ENCODE peak calls at places on chromosomes 11 and 22, in seven cellular contexts. X is gastrocnemius medialis, L is dorsolateral prefrontal cortex, H is fibroblast of lung, O is tibial nerve, M is heart left ventricle, J is HFFc6. Z is an unnamed sample.

GRCh38 chr11:92627615-92628201 is 341.7 kb upstream of the MTNR1B start:
- DNase-seq in X (no peak), L (no peak), H (no peak), O (no peak), M (no peak), J (peak), Z (no peak)

GRCh38 chr11:118081241-118081958 is 4.5 kb downstream of the TMPRSS4 start:
- DNase-seq in X (no peak), L (no peak), H (peak), O (no peak), M (no peak), J (no peak), Z (no peak)

GRCh38 chr22:47591016-47591415 is 828.6 kb downstream of the TBC1D22A start:
- DNase-seq in X (no peak), L (no peak), H (no peak), O (no peak), M (no peak), J (no peak), Z (no peak)

GRCh38 chr11:12088047-12088481 is 22.3 kb upstream of the MICAL2 start:
- DNase-seq in X (no peak), L (peak), H (peak), O (no peak), M (peak), J (peak), Z (no peak)

GRCh38 chr11:34345012-34345804 is 12.6 kb downstream of the ABTB2 start:
- DNase-seq in X (peak), L (no peak), H (peak), O (peak), M (peak), J (peak), Z (no peak)

GRCh38 chr11:111604392-111605009 is 2.3 kb downstream of the SIK2 start:
- DNase-seq in X (no peak), L (no peak), H (peak), O (peak), M (no peak), J (peak), Z (no peak)

GRCh38 chr22:43273902-43274484 is 69.2 kb downstream of the SCUBE1 start:
- DNase-seq in X (no peak), L (peak), H (peak), O (no peak), M (no peak), J (peak), Z (no peak)

GRCh38 chr11:4569075-4569474 is 12.5 kb upstream of the OR52I2 start:
- DNase-seq in X (no peak), L (no peak), H (no peak), O (no peak), M (no peak), J (no peak), Z (no peak)

GRCh38 chr11:76772783-76773106 is 10.4 kb upstream of the TSKU start:
- DNase-seq in X (no peak), L (no peak), H (no peak), O (no peak), M (no peak), J (no peak), Z (no peak)

GRCh38 chr22:40153186-40153585 is 24.5 kb upstream of the TNRC6B start:
- DNase-seq in X (no peak), L (no peak), H (no peak), O (no peak), M (no peak), J (no peak), Z (no peak)

GRCh38 chr22:40153705-40154104 is 24.0 kb upstream of the TNRC6B start:
- DNase-seq in X (no peak), L (no peak), H (no peak), O (no peak), M (no peak), J (no peak), Z (no peak)

GRCh38 chr22:40161182-40161581 is 16.5 kb upstream of the TNRC6B start:
- DNase-seq in X (no peak), L (no peak), H (no peak), O (no peak), M (no peak), J (no peak), Z (no peak)

GRCh38 chr22:40157546-40157945 is 20.2 kb upstream of the TNRC6B start:
- DNase-seq in X (no peak), L (no peak), H (no peak), O (no peak), M (no peak), J (no peak), Z (no peak)

DNA sequence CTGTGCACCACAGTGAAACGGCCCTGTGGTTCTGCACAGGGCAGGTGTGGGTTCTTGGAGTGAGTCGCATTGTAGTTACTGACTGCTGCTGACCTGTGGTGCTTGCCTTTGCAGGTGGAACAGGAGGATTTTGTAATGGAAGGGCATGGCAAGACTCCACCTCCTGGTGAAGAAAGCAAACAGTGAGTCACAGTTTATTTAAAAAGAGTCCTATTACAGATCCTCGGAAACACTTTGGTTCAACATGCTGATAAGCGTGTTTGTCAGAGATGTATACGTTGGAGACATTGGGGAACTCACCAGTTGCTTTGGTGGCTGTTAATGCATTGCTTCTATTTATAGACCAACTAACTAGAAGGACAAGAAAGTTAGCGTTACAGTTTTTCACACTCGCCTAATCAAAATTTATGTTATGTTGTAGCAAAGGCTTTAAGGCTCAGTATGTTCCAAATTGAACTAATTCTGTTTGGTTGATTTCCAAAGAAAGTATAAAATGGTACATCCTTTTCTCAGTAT is 21.7 kb upstream of the TNRC6B start:
- DNase-seq in X (peak), L (no peak), H (peak), O (no peak), M (no peak), J (peak), Z (no peak)
- TF ChIP-seq CTCF in X (peak), L (no peak), H (peak), O (no peak), M (no peak), J (peak), Z (no peak)

GRCh38 chr11:2990617-2991476 is 1.3 kb downstream of the NAP1L4 start:
- DNase-seq in X (no peak), L (no peak), H (no peak), O (no peak), M (no peak), J (no peak), Z (no peak)

GRCh38 chr11:2989551-2989950 is 2.6 kb downstream of the NAP1L4 start:
- DNase-seq in X (no peak), L (no peak), H (no peak), O (no peak), M (no peak), J (no peak), Z (no peak)

GRCh38 chr11:2988996-2989395 is 3.1 kb downstream of the NAP1L4 start:
- DNase-seq in X (no peak), L (no peak), H (no peak), O (no peak), M (no peak), J (no peak), Z (no peak)

GRCh38 chr11:2987881-2988280 is 4.2 kb downstream of the NAP1L4 start:
- DNase-seq in X (no peak), L (no peak), H (no peak), O (no peak), M (no peak), J (no peak), Z (no peak)

DNA sequence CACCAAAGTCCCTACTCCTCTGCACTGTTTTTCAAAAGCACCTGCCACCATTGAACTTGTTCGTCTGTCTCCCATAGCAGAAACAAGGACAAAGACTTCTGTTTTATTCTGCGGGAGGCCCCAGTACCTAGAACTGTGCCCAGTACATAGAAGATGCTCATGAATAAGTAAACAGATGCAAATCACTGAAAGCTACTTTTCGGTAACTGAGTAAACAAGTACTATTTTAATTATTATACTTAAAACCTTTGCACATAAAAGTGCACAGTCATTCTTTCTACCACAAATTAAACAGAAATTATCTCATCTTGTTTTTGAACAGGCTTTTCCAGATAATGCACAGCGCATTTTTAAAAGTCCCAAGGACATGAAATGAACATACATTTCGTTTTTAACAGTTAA is 3.8 kb downstream of the NAP1L4 start:
- DNase-seq in X (no peak), L (no peak), H (no peak), O (no peak), M (no peak), J (no peak), Z (no peak)
- TF ChIP-seq CTCF in X (no peak), L (no peak), H (no peak), O (no peak), M (no peak), J (no peak), Z (no peak)

DNA sequence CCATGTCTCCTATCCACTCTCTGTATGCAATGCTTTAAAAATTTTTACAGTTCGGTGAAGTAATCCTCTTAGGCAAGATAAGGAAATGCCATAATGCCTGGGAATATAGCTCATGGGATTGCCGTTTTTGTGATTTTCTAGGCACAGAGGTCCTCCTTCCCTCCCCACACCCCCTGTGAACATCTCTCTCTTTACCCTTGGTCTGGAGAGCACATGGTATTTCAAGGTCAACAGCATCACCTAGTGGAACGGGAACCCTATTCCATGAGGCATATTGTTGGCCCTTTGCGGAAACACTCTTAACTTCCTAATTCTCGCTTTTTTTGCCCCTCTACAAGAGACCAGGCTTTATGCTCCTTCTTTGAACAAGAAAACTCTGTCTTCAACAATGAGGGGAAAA is 8.8 kb downstream of the NXPE4 start:
- DNase-seq in X (no peak), L (no peak), H (no peak), O (no peak), M (no peak), J (no peak), Z (no peak)
- TF ChIP-seq CTCF in X (no peak), L (no peak), H (no peak), O (no peak), M (no peak), J (no peak), Z (no peak)

GRCh38 chr11:60594998-60595637 is 79.9 kb downstream of the MS4A13 start:
- DNase-seq in X (no peak), L (no peak), H (no peak), O (no peak), M (no peak), J (no peak), Z (peak)

GRCh38 chr11:60589611-60590010 is 74.4 kb downstream of the MS4A13 start:
- DNase-seq in X (no peak), L (no peak), H (no peak), O (no peak), M (no peak), J (no peak), Z (no peak)
- TF ChIP-seq CTCF in X (no peak), L (no peak), H (no peak), O (no peak), M (no peak), J (peak), Z (no peak)

DNA sequence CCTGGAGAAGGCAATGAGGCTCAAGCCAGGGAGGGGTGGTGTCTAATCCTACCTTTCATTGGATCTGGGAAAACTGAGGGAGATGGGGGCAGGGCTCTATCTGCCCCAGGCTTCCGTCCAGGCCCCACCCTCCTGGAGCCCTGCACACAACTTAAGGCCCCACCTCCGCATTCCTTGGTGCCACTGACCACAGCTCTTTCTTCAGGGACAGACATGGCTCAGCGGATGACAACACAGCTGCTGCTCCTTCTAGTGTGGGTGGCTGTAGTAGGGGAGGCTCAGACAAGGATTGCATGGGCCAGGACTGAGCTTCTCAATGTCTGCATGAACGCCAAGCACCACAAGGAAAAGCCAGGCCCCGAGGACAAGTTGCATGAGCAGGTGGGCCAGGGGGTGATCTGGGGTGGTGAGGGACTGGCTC is at the start of gene FOLR1:
- DNase-seq in X (no peak), L (no peak), H (no peak), O (no peak), M (no peak), J (no peak), Z (no peak)
- TF ChIP-seq CTCF in X (no peak), L (no peak), H (no peak), O (no peak), M (no peak), J (no peak), Z (no peak)

DNA sequence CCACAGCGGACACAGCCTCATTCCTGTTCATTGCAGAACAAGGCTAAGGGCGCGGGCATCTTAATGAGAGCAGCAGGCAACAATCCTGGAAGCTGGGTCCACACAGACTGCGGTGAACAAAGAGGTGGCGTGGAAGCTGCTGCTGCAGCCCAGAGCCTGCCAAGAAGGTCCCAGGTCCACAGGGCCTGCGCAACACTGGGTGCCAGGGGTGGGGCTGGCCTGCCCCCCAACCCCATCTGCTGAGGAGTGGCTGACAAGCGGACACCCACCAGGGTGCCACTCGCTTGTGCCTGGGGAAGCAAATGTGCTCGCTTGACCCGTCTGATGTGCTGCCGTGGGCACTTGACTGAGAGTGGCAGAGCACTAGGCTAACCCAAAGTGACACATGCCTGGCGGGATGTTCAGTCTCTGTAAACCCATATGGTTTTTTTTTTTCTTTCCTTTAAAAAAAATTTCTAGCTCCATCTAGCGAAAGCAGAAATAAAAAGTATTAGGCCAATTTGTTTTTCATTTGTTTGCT is 83.2 kb upstream of the PITPNB start:
- DNase-seq in X (no peak), L (no peak), H (no peak), O (no peak), M (no peak), J (peak), Z (no peak)
- TF ChIP-seq CTCF in X (no peak), L (no peak), H (no peak), O (no peak), M (no peak), J (peak), Z (no peak)

DNA sequence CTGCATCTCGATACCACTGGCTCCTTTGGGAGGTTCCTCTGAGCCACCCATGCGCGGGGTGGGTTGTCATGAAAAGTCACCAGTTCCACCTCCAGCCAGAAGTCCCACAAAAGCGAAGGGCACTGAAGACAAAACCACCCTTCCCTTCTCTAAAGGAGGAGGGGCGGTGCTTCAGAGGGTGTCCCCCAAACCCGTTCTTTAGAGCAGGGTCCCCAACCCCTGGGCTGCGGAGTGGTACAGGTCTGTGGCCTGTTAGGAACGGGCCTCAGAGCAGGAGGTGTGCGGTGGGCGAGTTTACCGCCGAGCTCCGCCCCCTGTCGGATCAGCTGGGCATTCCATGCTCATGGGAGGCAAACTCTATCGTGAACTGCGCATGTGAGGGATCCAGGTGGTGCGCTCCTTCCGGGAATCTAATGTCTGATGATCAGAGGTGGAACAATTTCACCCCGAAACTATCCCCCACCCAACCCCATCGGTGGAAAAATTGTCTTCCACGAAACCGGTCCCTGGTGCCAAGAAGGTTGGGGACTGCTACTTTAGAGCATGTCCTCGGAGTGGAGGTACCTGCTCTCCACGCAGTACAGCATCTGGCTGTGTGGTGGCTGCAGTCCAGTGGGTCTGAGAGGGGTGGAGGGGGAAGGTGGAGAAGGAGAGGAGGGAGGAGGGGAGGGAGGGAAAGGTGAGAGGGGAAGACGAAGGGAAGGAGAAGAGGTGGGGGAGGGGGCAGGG is 72.9 kb upstream of the SEPTIN5 start:
- DNase-seq in X (no peak), L (no peak), H (no peak), O (no peak), M (no peak), J (no peak), Z (no peak)
- TF ChIP-seq CTCF in X (no peak), L (no peak), H (peak), O (no peak), M (peak), J (peak), Z (peak)

GRCh38 chr11:108500169-108500568 is 2.0 kb upstream of the POGLUT3 start:
- DNase-seq in X (no peak), L (no peak), H (no peak), O (no peak), M (no peak), J (no peak), Z (no peak)

GRCh38 chr11:108496643-108497256 is 1.4 kb downstream of the POGLUT3 start:
- DNase-seq in X (no peak), L (no peak), H (peak), O (no peak), M (no peak), J (no peak), Z (no peak)

GRCh38 chr11:108498816-108499408 is 728 bp upstream of the POGLUT3 start:
- DNase-seq in X (no peak), L (no peak), H (no peak), O (no peak), M (no peak), J (no peak), Z (no peak)

GRCh38 chr11:108497317-108498045 is 703 bp downstream of the POGLUT3 start:
- DNase-seq in X (peak), L (peak), H (peak), O (peak), M (peak), J (peak), Z (peak)

DNA sequence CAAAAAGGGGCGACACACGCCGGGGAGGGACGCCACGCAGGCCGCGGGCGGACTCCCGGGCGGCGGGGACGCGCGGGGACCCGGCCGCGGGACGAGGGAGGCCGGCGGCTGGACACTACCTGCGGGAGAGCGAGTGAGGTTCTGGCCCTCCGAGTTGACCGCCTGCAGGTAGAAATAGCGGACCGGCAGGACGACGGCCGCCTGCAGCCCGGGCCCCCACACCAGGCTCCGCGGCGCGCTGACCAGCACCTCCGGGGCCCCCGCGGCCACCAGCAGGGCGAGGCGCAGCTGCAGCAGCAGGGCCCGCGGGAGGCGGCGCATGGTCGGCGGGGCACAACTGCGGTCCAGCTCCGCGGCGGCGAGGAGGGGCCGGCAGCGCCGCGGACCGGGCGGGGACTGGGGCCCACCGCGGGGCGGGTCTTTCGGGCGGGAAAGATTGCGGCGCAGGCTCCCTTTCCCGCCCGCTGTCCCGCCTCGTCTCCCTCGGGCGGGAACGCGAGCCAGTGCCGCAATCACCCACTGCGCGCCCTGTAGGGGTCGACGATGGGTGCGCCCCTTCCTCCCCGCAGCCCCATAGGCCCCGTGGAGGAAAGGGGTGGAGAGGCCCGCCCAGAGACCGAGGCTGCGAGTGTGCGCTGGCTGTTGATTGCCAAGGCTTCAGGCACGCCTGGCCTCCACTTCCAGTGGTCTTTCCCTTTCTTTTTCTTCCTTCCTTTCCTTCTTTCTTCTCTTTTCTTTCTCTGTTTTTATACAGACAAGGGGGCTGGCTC is at the start of gene POGLUT3:
- DNase-seq in X (peak), L (peak), H (peak), O (peak), M (peak), J (peak), Z (peak)
- TF ChIP-seq CTCF in X (no peak), L (no peak), H (no peak), O (no peak), M (peak), J (no peak), Z (no peak)

DNA sequence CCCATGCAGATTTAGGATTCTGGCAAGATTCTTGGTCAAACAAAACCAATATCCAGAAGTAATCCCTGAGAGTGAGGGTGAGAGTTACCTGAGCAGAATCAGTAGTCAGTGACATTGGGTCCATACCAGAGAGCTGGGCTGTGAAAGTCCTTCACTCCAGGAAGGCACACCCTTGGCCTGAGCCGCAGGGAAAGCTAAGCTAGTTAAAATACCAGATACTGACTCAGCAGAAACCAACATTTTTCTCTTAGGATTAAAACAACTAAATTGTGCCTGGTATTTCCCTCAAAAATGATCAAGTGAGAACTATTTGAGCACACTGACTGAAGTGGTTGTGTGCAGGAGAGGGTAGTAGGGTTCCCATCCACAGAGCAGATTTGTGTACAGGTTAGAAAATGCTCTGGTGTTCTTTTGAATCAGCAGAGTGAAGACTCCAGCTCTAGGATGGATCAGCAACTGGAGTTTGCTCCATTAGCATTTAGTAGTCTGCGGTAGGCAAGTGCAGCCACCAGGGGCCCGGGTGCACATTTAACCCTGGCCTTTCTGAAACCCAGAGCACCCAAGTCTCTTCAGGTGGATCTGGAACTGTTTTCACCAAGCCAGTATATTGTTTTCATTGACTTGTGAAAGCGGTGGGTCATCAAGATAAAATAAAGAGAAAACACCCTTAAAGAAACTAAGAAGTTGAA is 100.7 kb upstream of the CLPB start:
- DNase-seq in X (no peak), L (no peak), H (no peak), O (no peak), M (no peak), J (peak), Z (no peak)
- TF ChIP-seq CTCF in X (no peak), L (no peak), H (peak), O (no peak), M (no peak), J (peak), Z (no peak)

Z was measured in mesothelial cell of epicardium.